ENCODE peak calls at places on chromosomes 1 and 21, in nine cellular contexts. O, G, K, L, I, P, X, S and C are unnamed samples.

GRCh38 chr21:44919913-44920693 is 596 bp downstream of the ITGB2 start:
- DNase-seq in O (no peak), G (no peak), K (no peak), L (no peak), I (peak), P (no peak), X (no peak), S (no peak), C (peak)

GRCh38 chr1:231613419-231614349 is 12.9 kb upstream of the DISC1 start:
- DNase-seq in O (no peak), G (no peak), K (no peak), L (peak), I (no peak), P (no peak), X (no peak), S (no peak), C (peak)

GRCh38 chr1:64041366-64042131 is 161.9 kb upstream of the UBE2U start:
- DNase-seq in O (no peak), G (no peak), K (no peak), L (no peak), I (no peak), P (no peak), X (no peak), S (no peak), C (no peak)

GRCh38 chr1:25590096-25590824 is 26.3 kb upstream of the MAN1C1 start:
- DNase-seq in O (no peak), G (no peak), K (no peak), L (no peak), I (peak), P (no peak), X (no peak), S (no peak), C (no peak)

GRCh38 chr1:160522622-160523345 is at the start of gene SLAMF6:
- DNase-seq in O (peak), G (no peak), K (no peak), L (peak), I (no peak), P (peak), X (peak), S (peak), C (peak)

GRCh38 chr1:72366473-72366872 is 84.1 kb upstream of the NEGR1 start:
- DNase-seq in O (peak), G (no peak), K (peak), L (peak), I (no peak), P (peak), X (no peak), S (no peak), C (peak)

GRCh38 chr1:237542525-237543418 is 347.9 kb downstream of the ZP4 start:
- DNase-seq in O (no peak), G (peak), K (no peak), L (no peak), I (peak), P (no peak), X (no peak), S (no peak), C (no peak)

GRCh38 chr1:8495928-8496401 is 178.1 kb downstream of the SLC45A1 start:
- DNase-seq in O (no peak), G (no peak), K (no peak), L (no peak), I (no peak), P (no peak), X (no peak), S (peak), C (no peak)

GRCh38 chr1:110212165-110213142 is 2.3 kb downstream of the KCNC4 start:
- DNase-seq in O (peak), G (no peak), K (no peak), L (peak), I (no peak), P (peak), X (no peak), S (no peak), C (no peak)

GRCh38 chr1:92065042-92065441 is 10.2 kb downstream of the SETSIP start:
- DNase-seq in O (no peak), G (no peak), K (no peak), L (no peak), I (no peak), P (peak), X (no peak), S (no peak), C (peak)

GRCh38 chr21:46024983-46025860 is 43.7 kb downstream of the COL6A1 start:
- DNase-seq in O (no peak), G (no peak), K (peak), L (no peak), I (no peak), P (no peak), X (no peak), S (no peak), C (no peak)

GRCh38 chr1:208054485-208054884 is 143.6 kb upstream of the CD34 start:
- DNase-seq in O (no peak), G (no peak), K (no peak), L (no peak), I (no peak), P (no peak), X (no peak), S (no peak), C (no peak)

GRCh38 chr21:33825898-33826297 is 89.7 kb downstream of the ATP5PO start:
- DNase-seq in O (no peak), G (no peak), K (no peak), L (no peak), I (no peak), P (no peak), X (no peak), S (no peak), C (no peak)

GRCh38 chr1:20184481-20184900 is 1.4 kb upstream of the UBXN10 start:
- DNase-seq in O (no peak), G (no peak), K (no peak), L (no peak), I (no peak), P (no peak), X (no peak), S (no peak), C (no peak)

GRCh38 chr1:204084247-204084772 is 11.4 kb downstream of the SOX13 start:
- DNase-seq in O (no peak), G (peak), K (no peak), L (peak), I (no peak), P (no peak), X (no peak), S (no peak), C (no peak)

GRCh38 chr1:211541715-211542477 is 37.1 kb downstream of the SLC30A1 start:
- DNase-seq in O (no peak), G (peak), K (no peak), L (peak), I (no peak), P (no peak), X (no peak), S (no peak), C (no peak)

GRCh38 chr1:94925561-94926364 is 1.1 kb downstream of the CNN3 start:
- DNase-seq in O (peak), G (peak), K (no peak), L (no peak), I (peak), P (peak), X (peak), S (no peak), C (peak)

GRCh38 chr1:226047495-226047894 is 15.0 kb upstream of the H3-3A start:
- DNase-seq in O (no peak), G (no peak), K (no peak), L (no peak), I (no peak), P (no peak), X (no peak), S (no peak), C (no peak)

GRCh38 chr1:53359225-53359933 is 31.5 kb upstream of the LRP8 start:
- DNase-seq in O (no peak), G (no peak), K (no peak), L (no peak), I (no peak), P (no peak), X (no peak), S (no peak), C (no peak)

GRCh38 chr1:209107535-209107934 is 476.0 kb upstream of the CAMK1G start:
- DNase-seq in O (no peak), G (no peak), K (no peak), L (no peak), I (no peak), P (no peak), X (no peak), S (no peak), C (no peak)

GRCh38 chr1:91610102-91610501 is 109.5 kb downstream of the CDC7 start:
- DNase-seq in O (no peak), G (no peak), K (no peak), L (no peak), I (no peak), P (no peak), X (no peak), S (no peak), C (no peak)

GRCh38 chr1:184827600-184828368 is 73.1 kb upstream of the EDEM3 start:
- DNase-seq in O (no peak), G (no peak), K (peak), L (no peak), I (no peak), P (no peak), X (no peak), S (no peak), C (no peak)

GRCh38 chr1:203326830-203327683 is 21.7 kb downstream of the BTG2 start:
- DNase-seq in O (peak), G (peak), K (no peak), L (peak), I (peak), P (peak), X (peak), S (peak), C (peak)

GRCh38 chr1:185957441-185958363 is 223.5 kb downstream of the HMCN1 start:
- DNase-seq in O (no peak), G (no peak), K (no peak), L (no peak), I (no peak), P (no peak), X (no peak), S (no peak), C (no peak)

GRCh38 chr1:17606826-17607440 is 67.4 kb downstream of the ARHGEF10L start:
- DNase-seq in O (peak), G (peak), K (no peak), L (peak), I (peak), P (peak), X (peak), S (no peak), C (peak)

GRCh38 chr1:53066941-53067738 is 5.1 kb downstream of the PODN start:
- DNase-seq in O (no peak), G (no peak), K (no peak), L (no peak), I (no peak), P (no peak), X (no peak), S (no peak), C (no peak)

GRCh38 chr1:230315099-230315498 is 111.0 kb downstream of the PGBD5 start:
- DNase-seq in O (no peak), G (no peak), K (no peak), L (no peak), I (no peak), P (no peak), X (no peak), S (no peak), C (no peak)

GRCh38 chr1:101250656-101251272 is 13.9 kb downstream of the S1PR1 start:
- DNase-seq in O (no peak), G (no peak), K (no peak), L (no peak), I (no peak), P (no peak), X (no peak), S (no peak), C (no peak)

GRCh38 chr1:52533710-52534109 is 19.2 kb downstream of the TUT4 start:
- DNase-seq in O (no peak), G (no peak), K (no peak), L (no peak), I (no peak), P (no peak), X (no peak), S (no peak), C (no peak)

GRCh38 chr1:24931481-24932221 is 1.6 kb upstream of the RUNX3 start:
- DNase-seq in O (no peak), G (no peak), K (no peak), L (no peak), I (no peak), P (no peak), X (no peak), S (no peak), C (no peak)

GRCh38 chr1:227357229-227358078 is 39.2 kb upstream of the CDC42BPA start:
- DNase-seq in O (no peak), G (no peak), K (no peak), L (no peak), I (peak), P (no peak), X (no peak), S (no peak), C (no peak)

GRCh38 chr1:2300004-2300771 is 72.1 kb downstream of the SKI start:
- DNase-seq in O (peak), G (no peak), K (no peak), L (no peak), I (no peak), P (peak), X (peak), S (peak), C (peak)

GRCh38 chr1:203206116-203206687 is 19.7 kb upstream of the CHI3L1 start:
- DNase-seq in O (no peak), G (no peak), K (no peak), L (no peak), I (no peak), P (no peak), X (no peak), S (no peak), C (no peak)

GRCh38 chr1:162590686-162591085 is 29.2 kb downstream of the UAP1 start:
- DNase-seq in O (no peak), G (no peak), K (no peak), L (no peak), I (no peak), P (no peak), X (no peak), S (no peak), C (no peak)

GRCh38 chr1:207428783-207429182 is 25.3 kb upstream of the CR2 start:
- DNase-seq in O (no peak), G (no peak), K (no peak), L (no peak), I (no peak), P (no peak), X (no peak), S (no peak), C (no peak)

GRCh38 chr1:229218612-229219025 is 52.3 kb upstream of the RAB4A start:
- DNase-seq in O (no peak), G (no peak), K (no peak), L (no peak), I (no peak), P (no peak), X (no peak), S (no peak), C (no peak)

GRCh38 chr1:241520080-241520465 is 518 bp upstream of the FH start:
- DNase-seq in O (no peak), G (no peak), K (no peak), L (no peak), I (no peak), P (no peak), X (no peak), S (no peak), C (no peak)

GRCh38 chr21:42358261-42358660 is 7.5 kb upstream of the TFF2 start:
- DNase-seq in O (no peak), G (no peak), K (no peak), L (no peak), I (no peak), P (no peak), X (no peak), S (no peak), C (no peak)